ENCODE peak calls at places on chromosomes 11 and 22, in eight cellular contexts. N is endothelial cell of umbilical vein, O is breast epithelium, M is heart right ventricle, Y is cardiac muscle cell, F is stomach, E is heart left ventricle, S is transverse colon. G is an unnamed sample. For H3K4me1, the result is how much of the 10 kb centered on the place peaks cover.

GRCh38 chr11:75582935-75583709 is 21.1 kb downstream of the SERPINH1 start:
- DNase-seq in N (peak), M (peak), E (peak), F (peak), Y (peak), S (peak), O (peak), G (peak)

GRCh38 chr11:108432783-108433182 is 34.5 kb downstream of the C11orf65 start:
- DNase-seq in O (no peak), S (no peak), E (no peak), F (no peak), Y (no peak), N (no peak), M (no peak), G (no peak)

GRCh38 chr11:12161137-12161536 is 50.7 kb downstream of the MICAL2 start:
- DNase-seq in E (peak), M (no peak), F (no peak), Y (no peak), S (no peak), N (no peak), O (no peak), G (no peak)

GRCh38 chr11:8318536-8318935 is 54.9 kb upstream of the LMO1 start:
- DNase-seq in Y (peak), N (no peak), O (no peak), E (no peak), S (no peak), M (no peak), F (no peak), G (no peak)

GRCh38 chr11:77470504-77470903 is 3.4 kb downstream of the PAK1 start:
- DNase-seq in O (no peak), S (no peak), E (no peak), Y (no peak), F (no peak), N (no peak), M (no peak), G (no peak)

GRCh38 chr11:122661182-122661945 is 5.8 kb downstream of the UBASH3B start:
- DNase-seq in F (no peak), O (no peak), E (no peak), Y (no peak), S (no peak), N (no peak), M (no peak), G (no peak)

GRCh38 chr22:46280999-46281623 is 13.3 kb downstream of the TTC38 start:
- DNase-seq in S (peak), E (peak), M (no peak), Y (no peak), F (no peak), O (no peak), N (no peak), G (no peak)

GRCh38 chr11:92383430-92383829 is 158.8 kb downstream of the FAT3 start:
- DNase-seq in E (no peak), S (no peak), Y (no peak), M (no peak), N (no peak), F (no peak), O (no peak), G (no peak)

GRCh38 chr11:64340671-64341335 is 799 bp downstream of the CCDC88B start:
- DNase-seq in F (peak), Y (peak), S (peak), M (peak), E (peak), O (no peak), N (peak), G (no peak)

GRCh38 chr11:34308821-34309585 is 48.8 kb downstream of the ABTB2 start:
- DNase-seq in O (no peak), F (no peak), E (no peak), N (no peak), M (no peak), Y (no peak), S (no peak), G (no peak)

GRCh38 chr22:26482171-26482570 is 1.4 kb downstream of the HPS4 start:
- DNase-seq in O (no peak), Y (no peak), E (no peak), F (no peak), N (no peak), M (no peak), S (no peak), G (no peak)

GRCh38 chr11:71281901-71282300 is 29.5 kb upstream of the SHANK2 start:
- DNase-seq in E (no peak), S (no peak), N (no peak), Y (no peak), M (no peak), F (peak), O (peak), G (no peak)

GRCh38 chr11:45869551-45869950 is 15.9 kb upstream of the MAPK8IP1 start:
- DNase-seq in N (no peak), O (no peak), M (no peak), F (no peak), Y (no peak), E (peak), S (no peak), G (no peak)

GRCh38 chr11:103525069-103525468 is 415.8 kb downstream of the DYNC2H1 start:
- DNase-seq in S (no peak), F (no peak), E (no peak), M (no peak), O (no peak), Y (no peak), N (peak), G (no peak)

GRCh38 chr11:91872216-91872615 is 352.4 kb upstream of the FAT3 start:
- DNase-seq in E (no peak), M (no peak), S (no peak), Y (peak), F (no peak), N (no peak), O (no peak), G (no peak)

GRCh38 chr11:43947003-43947500 is 4.6 kb downstream of the C11orf96 start:
- DNase-seq in N (no peak), E (no peak), S (no peak), M (no peak), F (no peak), O (no peak), Y (peak), G (peak)

GRCh38 chr22:35449829-35450689 is 50.1 kb downstream of the MCM5 start:
- DNase-seq in O (no peak), F (no peak), N (no peak), S (peak), E (no peak), M (no peak), Y (no peak), G (no peak)

GRCh38 chr11:66564538-66564937 is 3.9 kb downstream of the CTSF start:
- DNase-seq in M (no peak), Y (no peak), F (no peak), N (no peak), E (no peak), O (no peak), S (no peak), G (no peak)

GRCh38 chr22:46087816-46088277 is 62.5 kb upstream of the PPARA start:
- DNase-seq in Y (no peak), S (peak), F (peak), O (peak), E (peak), M (peak), N (peak), G (peak)

GRCh38 chr11:92211576-92212167 is 12.9 kb upstream of the FAT3 start:
- DNase-seq in E (peak), F (no peak), O (no peak), N (no peak), Y (peak), M (peak), S (no peak), G (peak)

GRCh38 chr11:92765965-92766371 is 203.5 kb upstream of the MTNR1B start:
- DNase-seq in E (peak), F (no peak), Y (no peak), M (peak), O (no peak), S (no peak), N (peak), G (no peak)

GRCh38 chr11:108887436-108888238 is 222.8 kb downstream of the DDX10 start:
- DNase-seq in S (no peak), F (no peak), E (no peak), N (no peak), M (no peak), Y (no peak), O (no peak), G (no peak)

GRCh38 chr11:69468911-69469885 is 12.3 kb upstream of the LINC01488 start:
- DNase-seq in M (no peak), S (peak), Y (no peak), N (no peak), E (peak), O (no peak), F (no peak), G (no peak)

GRCh38 chr22:42273855-42274451 is 3.5 kb upstream of the TCF20 start:
- DNase-seq in E (no peak), F (no peak), O (no peak), S (no peak), M (no peak), Y (peak), N (no peak), G (no peak)

GRCh38 chr11:33536178-33536577 is 164.4 kb downstream of the C11orf91 start:
- DNase-seq in E (no peak), F (no peak), O (no peak), N (no peak), M (no peak), Y (no peak), S (no peak), G (no peak)

GRCh38 chr22:19566599-19567382 is 42.6 kb upstream of the CLDN5 start:
- DNase-seq in N (no peak), Y (no peak), M (peak), F (no peak), O (no peak), E (peak), S (no peak), G (no peak)
- H3K4me3 ChIP-seq in N (no peak), Y (no peak), M (no peak), F (no peak), O (no peak), E (no peak), S (no peak), G (no peak)

DNA sequence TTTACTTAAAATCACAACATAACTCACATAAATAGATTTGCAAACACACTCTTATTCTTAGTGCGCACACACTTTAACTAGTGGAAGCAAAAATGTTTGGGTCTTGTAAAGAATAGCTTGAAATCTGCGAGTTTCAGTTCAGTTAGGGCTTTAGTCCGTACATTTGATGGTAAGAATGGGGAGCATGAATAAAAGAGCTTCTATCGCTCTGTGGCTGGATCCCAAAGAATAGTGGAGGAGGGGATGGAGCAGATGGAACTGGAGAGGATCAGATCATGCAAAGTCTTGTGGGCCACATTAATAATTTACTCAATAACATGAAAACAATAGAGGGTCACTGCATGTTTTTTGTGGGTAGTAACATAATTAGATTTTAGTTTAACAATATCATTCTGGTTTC is 44.3 kb downstream of the DNHD1 start:
- DNase-seq in M (no peak), Y (no peak), O (no peak), S (no peak), N (no peak), E (no peak), F (no peak), G (no peak)
- H3K4me1 ChIP-seq in M (under half), Y (under half), O (under half), S (under half), N (under half), E (under half), F (under half), G (under half)

DNA sequence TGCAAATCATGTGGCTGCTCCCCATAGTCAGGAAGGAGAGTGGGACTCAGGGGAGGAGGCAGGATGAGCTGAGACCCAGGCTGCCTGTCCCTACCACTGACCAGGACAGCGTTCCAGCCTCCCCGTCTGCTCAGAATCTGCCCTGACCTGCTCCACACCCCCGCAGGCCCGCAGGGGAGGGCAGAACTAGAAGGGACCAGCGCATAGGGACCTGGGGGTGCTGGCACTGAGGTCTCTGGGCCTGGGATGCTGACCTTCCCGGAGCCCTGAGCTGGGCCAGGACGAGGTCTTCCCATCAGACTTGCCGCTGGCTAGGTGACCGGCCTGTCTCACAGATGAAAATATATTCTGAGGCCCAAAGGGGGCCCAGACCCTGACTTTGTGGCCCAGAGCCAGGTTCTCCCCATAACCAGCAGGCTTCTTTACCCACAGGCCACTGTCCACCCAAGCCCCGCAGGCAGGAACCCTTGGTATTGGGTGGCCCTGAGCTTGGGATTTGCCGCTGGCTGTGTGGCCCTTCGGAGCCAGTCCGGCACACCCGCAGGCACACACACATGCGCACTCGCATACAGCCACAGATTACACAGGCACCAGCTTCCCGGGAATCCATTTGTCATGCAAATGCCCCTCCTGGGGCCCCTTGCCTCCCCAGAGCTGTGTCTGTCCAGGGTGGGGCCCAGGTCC is 13.8 kb upstream of the PIM3 start:
- DNase-seq in F (peak), Y (no peak), M (no peak), N (no peak), S (peak), O (no peak), E (no peak), G (no peak)
- H3K4me3 ChIP-seq in F (peak), Y (no peak), M (no peak), N (no peak), S (peak), O (peak), E (no peak), G (no peak)

DNA sequence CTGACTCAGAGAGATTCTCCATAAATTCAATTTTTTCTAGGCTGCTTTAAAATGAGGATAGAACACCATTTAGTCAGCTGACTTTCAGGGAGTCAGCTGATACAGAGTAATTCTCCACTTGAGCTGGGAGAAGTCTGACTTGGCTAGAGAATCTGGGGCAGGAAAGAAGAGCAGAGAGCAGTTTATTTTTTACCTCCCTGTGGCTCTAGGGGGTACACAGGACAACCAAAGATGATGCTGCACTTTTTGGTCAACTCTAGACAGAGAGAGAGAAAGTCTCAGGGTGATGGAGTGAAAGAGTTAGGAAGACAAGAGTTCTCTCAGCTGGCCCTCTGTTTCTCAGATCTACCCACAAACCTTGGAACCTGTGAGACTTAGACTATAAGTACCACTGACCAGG is 67.2 kb upstream of the EED start:
- DNase-seq in E (no peak), S (no peak), N (no peak), Y (no peak), F (no peak), M (no peak), O (no peak), G (no peak)
- H3K4me1 ChIP-seq in E (half or more), S (under half), N (under half), Y (under half), F (under half), M (half or more), O (under half), G (under half)

GRCh38 chr11:15969701-15970329 is 386.5 kb downstream of the SOX6 start:
- DNase-seq in M (no peak), E (no peak), O (no peak), F (no peak), S (no peak), Y (no peak), N (no peak), G (no peak)
- H3K4me3 ChIP-seq in M (peak), E (no peak), O (no peak), F (no peak), S (no peak), Y (no peak), N (no peak), G (no peak)

G was measured in body of pancreas.